ENCODE peak calls at places on chromosomes 5 and 9, in four cellular contexts. O is activated naive CD4-positive, alpha-beta T cell treated with anti-CD3 and anti-CD28 coated beads, Interleukin-2, amount 50 U/mL, for 16 hours; A is NCI-H146; Z is neural crest cell. Y is an unnamed sample.

GRCh38 chr5:139014726-139015125 is 139.6 kb upstream of the LRRTM2 start:
- DNase-seq in O (no peak), A (no peak), Z (no peak), Y (no peak)

GRCh38 chr9:114098660-114099522 is at the start of gene KIF12:
- DNase-seq in Z (peak), A (no peak), O (peak), Y (peak)

GRCh38 chr9:113624721-113625120 is 161.2 kb downstream of the RGS3 start:
- DNase-seq in O (no peak), A (no peak), Z (no peak), Y (peak)

GRCh38 chr9:34686732-34687131 is 4.3 kb downstream of the CCL19 start:
- DNase-seq in O (no peak), Z (no peak), A (no peak), Y (no peak)

GRCh38 chr9:14222149-14222835 is 91.6 kb downstream of the NFIB start:
- DNase-seq in O (no peak), A (no peak), Z (no peak), Y (no peak)

GRCh38 chr5:1551426-1551825 is 27.7 kb upstream of the LPCAT1 start:
- DNase-seq in Z (no peak), O (no peak), A (no peak), Y (no peak)

GRCh38 chr9:73371801-73372200 is 220.1 kb downstream of the ANXA1 start:
- DNase-seq in A (no peak), Z (no peak), O (no peak), Y (no peak)

GRCh38 chr9:135565636-135566035 is 4.1 kb downstream of the PAEP start:
- DNase-seq in Z (no peak), A (no peak), O (no peak), Y (no peak)

GRCh38 chr9:120710110-120710981 is 3.9 kb downstream of the MEGF9 start:
- DNase-seq in A (no peak), Z (no peak), O (no peak), Y (no peak)

Y was measured in activated T-cell treated with anti-CD3 and anti-CD28 coated beads, Interleukin-2, amount 50 U/mL, for 24 hours.